ENCODE peak calls at places on chromosomes 7 and 10, in seven cellular contexts. One of them, this sample, is unnamed.

GRCh38 chr10:34719336-34719735 is 95.8 kb downstream of the PARD3 start:
- DNase-seq in MM.1S: no peak
- DNase-seq in iPS-NIHi11: no peak
- DNase-seq in activated CD4-positive, alpha-beta T cell treated with anti-CD3 and anti-CD28 coated beads, Interleukin-2, amount 50 U/mL, for 48 hours: no peak
- DNase-seq in stimulated activated naive CD8-positive, alpha-beta T cell treated with anti-CD3 and anti-CD28 coated beads, Interleukin-15, Interleukin-2, amounts not matched to agents 100 U/mL and 50 U/mL, for 24 hours: no peak
- DNase-seq in T-helper 1 cell: no peak
- DNase-seq in COR-L47: no peak
- DNase-seq in this sample: no peak

GRCh38 chr7:95687759-95688343 is 84.5 kb upstream of the DYNC1I1 start:
- DNase-seq in MM.1S: peak; percentile 32
- DNase-seq in iPS-NIHi11: peak; percentile 15
- DNase-seq in activated CD4-positive, alpha-beta T cell treated with anti-CD3 and anti-CD28 coated beads, Interleukin-2, amount 50 U/mL, for 48 hours: no peak
- DNase-seq in stimulated activated naive CD8-positive, alpha-beta T cell treated with anti-CD3 and anti-CD28 coated beads, Interleukin-15, Interleukin-2, amounts not matched to agents 100 U/mL and 50 U/mL, for 24 hours: no peak
- DNase-seq in T-helper 1 cell: no peak
- DNase-seq in COR-L47: peak; percentile 3
- DNase-seq in this sample: peak; percentile 47

GRCh38 chr7:99201027-99201426 is 6.9 kb downstream of the KPNA7 start:
- DNase-seq in MM.1S: no peak
- DNase-seq in iPS-NIHi11: no peak
- DNase-seq in activated CD4-positive, alpha-beta T cell treated with anti-CD3 and anti-CD28 coated beads, Interleukin-2, amount 50 U/mL, for 48 hours: no peak
- DNase-seq in stimulated activated naive CD8-positive, alpha-beta T cell treated with anti-CD3 and anti-CD28 coated beads, Interleukin-15, Interleukin-2, amounts not matched to agents 100 U/mL and 50 U/mL, for 24 hours: no peak
- DNase-seq in T-helper 1 cell: no peak
- DNase-seq in COR-L47: no peak
- DNase-seq in this sample: no peak

GRCh38 chr7:1510780-1511154 is 6.6 kb upstream of the INTS1 start:
- DNase-seq in MM.1S: no peak
- DNase-seq in iPS-NIHi11: no peak
- DNase-seq in activated CD4-positive, alpha-beta T cell treated with anti-CD3 and anti-CD28 coated beads, Interleukin-2, amount 50 U/mL, for 48 hours: no peak
- DNase-seq in stimulated activated naive CD8-positive, alpha-beta T cell treated with anti-CD3 and anti-CD28 coated beads, Interleukin-15, Interleukin-2, amounts not matched to agents 100 U/mL and 50 U/mL, for 24 hours: no peak
- DNase-seq in T-helper 1 cell: no peak
- DNase-seq in COR-L47: no peak
- DNase-seq in this sample: no peak

GRCh38 chr10:126499744-126500143 is 111.5 kb upstream of the ADAM12 start:
- DNase-seq in MM.1S: no peak
- DNase-seq in iPS-NIHi11: no peak
- DNase-seq in activated CD4-positive, alpha-beta T cell treated with anti-CD3 and anti-CD28 coated beads, Interleukin-2, amount 50 U/mL, for 48 hours: no peak
- DNase-seq in stimulated activated naive CD8-positive, alpha-beta T cell treated with anti-CD3 and anti-CD28 coated beads, Interleukin-15, Interleukin-2, amounts not matched to agents 100 U/mL and 50 U/mL, for 24 hours: no peak
- DNase-seq in T-helper 1 cell: no peak
- DNase-seq in COR-L47: no peak
- DNase-seq in this sample: no peak

GRCh38 chr10:123134915-123135414 is 805 bp upstream of the HMX3 start:
- DNase-seq in MM.1S: no peak
- DNase-seq in iPS-NIHi11: peak; percentile 54
- DNase-seq in activated CD4-positive, alpha-beta T cell treated with anti-CD3 and anti-CD28 coated beads, Interleukin-2, amount 50 U/mL, for 48 hours: no peak
- DNase-seq in stimulated activated naive CD8-positive, alpha-beta T cell treated with anti-CD3 and anti-CD28 coated beads, Interleukin-15, Interleukin-2, amounts not matched to agents 100 U/mL and 50 U/mL, for 24 hours: no peak
- DNase-seq in T-helper 1 cell: no peak
- DNase-seq in COR-L47: no peak
- DNase-seq in this sample: no peak

GRCh38 chr10:78175444-78175843 is 141.8 kb downstream of the RPS24 start:
- DNase-seq in MM.1S: no peak
- DNase-seq in iPS-NIHi11: no peak
- DNase-seq in activated CD4-positive, alpha-beta T cell treated with anti-CD3 and anti-CD28 coated beads, Interleukin-2, amount 50 U/mL, for 48 hours: no peak
- DNase-seq in stimulated activated naive CD8-positive, alpha-beta T cell treated with anti-CD3 and anti-CD28 coated beads, Interleukin-15, Interleukin-2, amounts not matched to agents 100 U/mL and 50 U/mL, for 24 hours: no peak
- DNase-seq in T-helper 1 cell: no peak
- DNase-seq in COR-L47: no peak
- DNase-seq in this sample: no peak

GRCh38 chr10:15136960-15137359 is 31.5 kb downstream of the NMT2 start:
- DNase-seq in MM.1S: no peak
- DNase-seq in iPS-NIHi11: no peak
- DNase-seq in activated CD4-positive, alpha-beta T cell treated with anti-CD3 and anti-CD28 coated beads, Interleukin-2, amount 50 U/mL, for 48 hours: no peak
- DNase-seq in stimulated activated naive CD8-positive, alpha-beta T cell treated with anti-CD3 and anti-CD28 coated beads, Interleukin-15, Interleukin-2, amounts not matched to agents 100 U/mL and 50 U/mL, for 24 hours: no peak
- DNase-seq in T-helper 1 cell: no peak
- DNase-seq in COR-L47: no peak
- DNase-seq in this sample: peak; percentile 50

GRCh38 chr10:110141747-110142625 is 65.4 kb upstream of the MXI1 start:
- DNase-seq in MM.1S: no peak
- DNase-seq in iPS-NIHi11: no peak
- DNase-seq in activated CD4-positive, alpha-beta T cell treated with anti-CD3 and anti-CD28 coated beads, Interleukin-2, amount 50 U/mL, for 48 hours: no peak
- DNase-seq in stimulated activated naive CD8-positive, alpha-beta T cell treated with anti-CD3 and anti-CD28 coated beads, Interleukin-15, Interleukin-2, amounts not matched to agents 100 U/mL and 50 U/mL, for 24 hours: no peak
- DNase-seq in T-helper 1 cell: no peak
- DNase-seq in COR-L47: no peak
- DNase-seq in this sample: peak; percentile 55

GRCh38 chr7:10708447-10708846 is 265.2 kb upstream of the PHF14 start:
- DNase-seq in MM.1S: peak; percentile 73
- DNase-seq in iPS-NIHi11: peak; percentile 50
- DNase-seq in activated CD4-positive, alpha-beta T cell treated with anti-CD3 and anti-CD28 coated beads, Interleukin-2, amount 50 U/mL, for 48 hours: no peak
- DNase-seq in stimulated activated naive CD8-positive, alpha-beta T cell treated with anti-CD3 and anti-CD28 coated beads, Interleukin-15, Interleukin-2, amounts not matched to agents 100 U/mL and 50 U/mL, for 24 hours: no peak
- DNase-seq in T-helper 1 cell: no peak
- DNase-seq in COR-L47: peak; percentile 65
- DNase-seq in this sample: peak; percentile 45

GRCh38 chr10:102240467-102241036 is 760 bp downstream of the PITX3 start:
- DNase-seq in MM.1S: no peak
- DNase-seq in iPS-NIHi11: no peak
- DNase-seq in activated CD4-positive, alpha-beta T cell treated with anti-CD3 and anti-CD28 coated beads, Interleukin-2, amount 50 U/mL, for 48 hours: no peak
- DNase-seq in stimulated activated naive CD8-positive, alpha-beta T cell treated with anti-CD3 and anti-CD28 coated beads, Interleukin-15, Interleukin-2, amounts not matched to agents 100 U/mL and 50 U/mL, for 24 hours: no peak
- DNase-seq in T-helper 1 cell: no peak
- DNase-seq in COR-L47: no peak
- DNase-seq in this sample: peak; percentile 15

GRCh38 chr7:140230517-140230861 is 53.7 kb upstream of the KDM7A start:
- DNase-seq in MM.1S: peak; percentile 63
- DNase-seq in iPS-NIHi11: peak; percentile 40
- DNase-seq in activated CD4-positive, alpha-beta T cell treated with anti-CD3 and anti-CD28 coated beads, Interleukin-2, amount 50 U/mL, for 48 hours: peak; percentile 81
- DNase-seq in stimulated activated naive CD8-positive, alpha-beta T cell treated with anti-CD3 and anti-CD28 coated beads, Interleukin-15, Interleukin-2, amounts not matched to agents 100 U/mL and 50 U/mL, for 24 hours: peak; percentile 86
- DNase-seq in T-helper 1 cell: peak; percentile 59
- DNase-seq in COR-L47: no peak
- DNase-seq in this sample: no peak

GRCh38 chr10:79084012-79084971 is 15.5 kb downstream of the ZMIZ1 start:
- DNase-seq in MM.1S: peak; percentile 55
- DNase-seq in iPS-NIHi11: peak; percentile 70
- DNase-seq in activated CD4-positive, alpha-beta T cell treated with anti-CD3 and anti-CD28 coated beads, Interleukin-2, amount 50 U/mL, for 48 hours: no peak
- DNase-seq in stimulated activated naive CD8-positive, alpha-beta T cell treated with anti-CD3 and anti-CD28 coated beads, Interleukin-15, Interleukin-2, amounts not matched to agents 100 U/mL and 50 U/mL, for 24 hours: no peak
- DNase-seq in T-helper 1 cell: no peak
- DNase-seq in COR-L47: no peak
- DNase-seq in this sample: no peak

GRCh38 chr10:70729763-70730357 is 55.3 kb downstream of the TBATA start:
- DNase-seq in MM.1S: no peak
- DNase-seq in iPS-NIHi11: no peak
- DNase-seq in activated CD4-positive, alpha-beta T cell treated with anti-CD3 and anti-CD28 coated beads, Interleukin-2, amount 50 U/mL, for 48 hours: no peak
- DNase-seq in stimulated activated naive CD8-positive, alpha-beta T cell treated with anti-CD3 and anti-CD28 coated beads, Interleukin-15, Interleukin-2, amounts not matched to agents 100 U/mL and 50 U/mL, for 24 hours: no peak
- DNase-seq in T-helper 1 cell: no peak
- DNase-seq in COR-L47: peak; percentile 77
- DNase-seq in this sample: peak; percentile 49

GRCh38 chr7:27962250-27962649 is 218.3 kb downstream of the JAZF1 start:
- DNase-seq in MM.1S: no peak
- DNase-seq in iPS-NIHi11: no peak
- DNase-seq in activated CD4-positive, alpha-beta T cell treated with anti-CD3 and anti-CD28 coated beads, Interleukin-2, amount 50 U/mL, for 48 hours: no peak
- DNase-seq in stimulated activated naive CD8-positive, alpha-beta T cell treated with anti-CD3 and anti-CD28 coated beads, Interleukin-15, Interleukin-2, amounts not matched to agents 100 U/mL and 50 U/mL, for 24 hours: no peak
- DNase-seq in T-helper 1 cell: no peak
- DNase-seq in COR-L47: no peak
- DNase-seq in this sample: no peak

GRCh38 chr10:4174197-4174596 is 389.2 kb upstream of the KLF6 start:
- DNase-seq in MM.1S: no peak
- DNase-seq in iPS-NIHi11: peak; percentile 48
- DNase-seq in activated CD4-positive, alpha-beta T cell treated with anti-CD3 and anti-CD28 coated beads, Interleukin-2, amount 50 U/mL, for 48 hours: no peak
- DNase-seq in stimulated activated naive CD8-positive, alpha-beta T cell treated with anti-CD3 and anti-CD28 coated beads, Interleukin-15, Interleukin-2, amounts not matched to agents 100 U/mL and 50 U/mL, for 24 hours: no peak
- DNase-seq in T-helper 1 cell: no peak
- DNase-seq in COR-L47: no peak
- DNase-seq in this sample: no peak

GRCh38 chr7:42454006-42454405 is 217.0 kb upstream of the GLI3 start:
- DNase-seq in MM.1S: no peak
- DNase-seq in iPS-NIHi11: no peak
- DNase-seq in activated CD4-positive, alpha-beta T cell treated with anti-CD3 and anti-CD28 coated beads, Interleukin-2, amount 50 U/mL, for 48 hours: no peak
- DNase-seq in stimulated activated naive CD8-positive, alpha-beta T cell treated with anti-CD3 and anti-CD28 coated beads, Interleukin-15, Interleukin-2, amounts not matched to agents 100 U/mL and 50 U/mL, for 24 hours: no peak
- DNase-seq in T-helper 1 cell: no peak
- DNase-seq in COR-L47: no peak
- DNase-seq in this sample: no peak

GRCh38 chr10:31291123-31291522 is 27.9 kb upstream of the ZEB1 start:
- DNase-seq in MM.1S: no peak
- DNase-seq in iPS-NIHi11: no peak
- DNase-seq in activated CD4-positive, alpha-beta T cell treated with anti-CD3 and anti-CD28 coated beads, Interleukin-2, amount 50 U/mL, for 48 hours: no peak
- DNase-seq in stimulated activated naive CD8-positive, alpha-beta T cell treated with anti-CD3 and anti-CD28 coated beads, Interleukin-15, Interleukin-2, amounts not matched to agents 100 U/mL and 50 U/mL, for 24 hours: no peak
- DNase-seq in T-helper 1 cell: no peak
- DNase-seq in COR-L47: no peak
- DNase-seq in this sample: no peak

GRCh38 chr7:137492889-137493288 is 149.4 kb upstream of the PTN start:
- DNase-seq in MM.1S: no peak
- DNase-seq in iPS-NIHi11: no peak
- DNase-seq in activated CD4-positive, alpha-beta T cell treated with anti-CD3 and anti-CD28 coated beads, Interleukin-2, amount 50 U/mL, for 48 hours: no peak
- DNase-seq in stimulated activated naive CD8-positive, alpha-beta T cell treated with anti-CD3 and anti-CD28 coated beads, Interleukin-15, Interleukin-2, amounts not matched to agents 100 U/mL and 50 U/mL, for 24 hours: no peak
- DNase-seq in T-helper 1 cell: no peak
- DNase-seq in COR-L47: no peak
- DNase-seq in this sample: no peak

GRCh38 chr10:32073128-32073527 is 16.9 kb upstream of the KIF5B start:
- DNase-seq in MM.1S: no peak
- DNase-seq in iPS-NIHi11: no peak
- DNase-seq in activated CD4-positive, alpha-beta T cell treated with anti-CD3 and anti-CD28 coated beads, Interleukin-2, amount 50 U/mL, for 48 hours: no peak
- DNase-seq in stimulated activated naive CD8-positive, alpha-beta T cell treated with anti-CD3 and anti-CD28 coated beads, Interleukin-15, Interleukin-2, amounts not matched to agents 100 U/mL and 50 U/mL, for 24 hours: no peak
- DNase-seq in T-helper 1 cell: no peak
- DNase-seq in COR-L47: no peak
- DNase-seq in this sample: no peak

GRCh38 chr10:116815641-116816415 is 33.5 kb upstream of the ENO4 start:
- DNase-seq in MM.1S: no peak
- DNase-seq in iPS-NIHi11: no peak
- DNase-seq in activated CD4-positive, alpha-beta T cell treated with anti-CD3 and anti-CD28 coated beads, Interleukin-2, amount 50 U/mL, for 48 hours: no peak
- DNase-seq in stimulated activated naive CD8-positive, alpha-beta T cell treated with anti-CD3 and anti-CD28 coated beads, Interleukin-15, Interleukin-2, amounts not matched to agents 100 U/mL and 50 U/mL, for 24 hours: no peak
- DNase-seq in T-helper 1 cell: no peak
- DNase-seq in COR-L47: no peak
- DNase-seq in this sample: no peak